ENCODE peak calls at places on chromosomes 16 and 17, in nine cellular contexts. One of them, this sample, is unnamed.
A peak's percentile ranks its signal among the peaks of the same experiment; 100 is the strongest.

GRCh38 chr17:13888043-13888442 is 181.3 kb upstream of the COX10 start:
- DNase-seq in A549: no peak
- DNase-seq in ascending aorta: no peak
- DNase-seq in CD4-positive, alpha-beta T cell: no peak
- DNase-seq in PC-9: no peak
- DNase-seq in fibroblast of lung: peak; percentile 37
- DNase-seq in lower lobe of right lung: no peak
- DNase-seq in AG04450: no peak
- DNase-seq in ovary: no peak
- DNase-seq in this sample: peak; percentile 63

GRCh38 chr16:30183961-30184429 is 593 bp downstream of the CORO1A start:
- DNase-seq in A549: no peak
- DNase-seq in ascending aorta: peak; percentile 69
- DNase-seq in CD4-positive, alpha-beta T cell: peak; percentile 78
- DNase-seq in PC-9: no peak
- DNase-seq in fibroblast of lung: no peak
- DNase-seq in lower lobe of right lung: peak; percentile 63
- DNase-seq in AG04450: no peak
- DNase-seq in ovary: no peak
- DNase-seq in this sample: no peak

GRCh38 chr17:16870253-16871245 is 101.4 kb downstream of the TNFRSF13B start:
- DNase-seq in A549: no peak
- DNase-seq in ascending aorta: peak; percentile 58
- DNase-seq in CD4-positive, alpha-beta T cell: no peak
- DNase-seq in PC-9: no peak
- DNase-seq in fibroblast of lung: no peak
- DNase-seq in lower lobe of right lung: no peak
- DNase-seq in AG04450: no peak
- DNase-seq in ovary: peak; percentile 13
- DNase-seq in this sample: no peak

GRCh38 chr16:23424292-23424958 is 28.6 kb downstream of the COG7 start:
- DNase-seq in A549: peak; percentile 90
- DNase-seq in ascending aorta: peak; percentile 65
- DNase-seq in CD4-positive, alpha-beta T cell: no peak
- DNase-seq in PC-9: no peak
- DNase-seq in fibroblast of lung: peak; percentile 23
- DNase-seq in lower lobe of right lung: peak; percentile 64
- DNase-seq in AG04450: no peak
- DNase-seq in ovary: peak; percentile 50
- DNase-seq in this sample: no peak

GRCh38 chr16:12201216-12201615 is 224.7 kb downstream of the SNX29 start:
- DNase-seq in A549: no peak
- DNase-seq in ascending aorta: no peak
- DNase-seq in CD4-positive, alpha-beta T cell: no peak
- DNase-seq in PC-9: no peak
- DNase-seq in fibroblast of lung: no peak
- DNase-seq in lower lobe of right lung: no peak
- DNase-seq in AG04450: no peak
- DNase-seq in ovary: no peak
- DNase-seq in this sample: no peak

GRCh38 chr17:40021471-40021961 is 6.3 kb downstream of the CSF3 start:
- DNase-seq in A549: peak; percentile 56
- DNase-seq in ascending aorta: no peak
- DNase-seq in CD4-positive, alpha-beta T cell: no peak
- DNase-seq in PC-9: peak; percentile 90
- DNase-seq in fibroblast of lung: peak; percentile 69
- DNase-seq in lower lobe of right lung: no peak
- DNase-seq in AG04450: no peak
- DNase-seq in ovary: peak; percentile 59
- DNase-seq in this sample: no peak

GRCh38 chr16:89890886-89891657 is 17.7 kb downstream of the TCF25 start:
- DNase-seq in A549: no peak
- DNase-seq in ascending aorta: no peak
- DNase-seq in CD4-positive, alpha-beta T cell: no peak
- DNase-seq in PC-9: no peak
- DNase-seq in fibroblast of lung: no peak
- DNase-seq in lower lobe of right lung: no peak
- DNase-seq in AG04450: no peak
- DNase-seq in ovary: peak; percentile 52
- DNase-seq in this sample: peak; percentile 71

GRCh38 chr16:19524356-19524865 is 669 bp downstream of the CCP110 start:
- DNase-seq in A549: no peak
- DNase-seq in ascending aorta: no peak
- DNase-seq in CD4-positive, alpha-beta T cell: no peak
- DNase-seq in PC-9: no peak
- DNase-seq in fibroblast of lung: no peak
- DNase-seq in lower lobe of right lung: no peak
- DNase-seq in AG04450: no peak
- DNase-seq in ovary: no peak
- DNase-seq in this sample: peak; percentile 8

GRCh38 chr16:74999208-74999682 is 421 bp downstream of the ZNRF1 start:
- DNase-seq in A549: no peak
- DNase-seq in ascending aorta: peak; percentile 64
- DNase-seq in CD4-positive, alpha-beta T cell: no peak
- DNase-seq in PC-9: no peak
- DNase-seq in fibroblast of lung: no peak
- DNase-seq in lower lobe of right lung: peak; percentile 54
- DNase-seq in AG04450: no peak
- DNase-seq in ovary: peak; percentile 72
- DNase-seq in this sample: peak; percentile 40

GRCh38 chr17:36740157-36740556 is 138.8 kb downstream of the MRM1 start:
- DNase-seq in A549: no peak
- DNase-seq in ascending aorta: no peak
- DNase-seq in CD4-positive, alpha-beta T cell: no peak
- DNase-seq in PC-9: no peak
- DNase-seq in fibroblast of lung: no peak
- DNase-seq in lower lobe of right lung: no peak
- DNase-seq in AG04450: no peak
- DNase-seq in ovary: no peak
- DNase-seq in this sample: no peak

GRCh38 chr17:15777717-15778116 is 45.6 kb downstream of the TBC1D26 start:
- DNase-seq in A549: no peak
- DNase-seq in ascending aorta: no peak
- DNase-seq in CD4-positive, alpha-beta T cell: no peak
- DNase-seq in PC-9: no peak
- DNase-seq in fibroblast of lung: no peak
- DNase-seq in lower lobe of right lung: no peak
- DNase-seq in AG04450: no peak
- DNase-seq in ovary: no peak
- DNase-seq in this sample: no peak
- H3K9me3 ChIP-seq in A549: peaks cover 38% of the 10 kb centered on the region
- H3K9me3 ChIP-seq in ascending aorta: no peaks in the 10 kb centered on the region
- H3K9me3 ChIP-seq in CD4-positive, alpha-beta T cell: peaks cover 11% of the 10 kb centered on the region
- H3K9me3 ChIP-seq in PC-9: no peaks in the 10 kb centered on the region
- H3K9me3 ChIP-seq in fibroblast of lung: no peaks in the 10 kb centered on the region
- H3K9me3 ChIP-seq in lower lobe of right lung: no peaks in the 10 kb centered on the region
- H3K9me3 ChIP-seq in AG04450: peaks cover 9% of the 10 kb centered on the region
- H3K9me3 ChIP-seq in ovary: no peaks in the 10 kb centered on the region
- H3K9me3 ChIP-seq in this sample: no peaks in the 10 kb centered on the region

GRCh38 chr17:78040561-78041400 is 82.3 kb downstream of the TNRC6C start:
- DNase-seq in A549: peak; percentile 81
- DNase-seq in ascending aorta: peak; percentile 81
- DNase-seq in CD4-positive, alpha-beta T cell: peak; percentile 30
- DNase-seq in PC-9: no peak
- DNase-seq in fibroblast of lung: peak; percentile 65
- DNase-seq in lower lobe of right lung: peak; percentile 76
- DNase-seq in AG04450: no peak
- DNase-seq in ovary: peak; percentile 69
- DNase-seq in this sample: peak; percentile 65
- TF ChIP-seq CTCF in A549: no peak
- TF ChIP-seq CTCF in ascending aorta: no peak
- TF ChIP-seq CTCF in CD4-positive, alpha-beta T cell: no peak
- TF ChIP-seq CTCF in PC-9: no peak
- TF ChIP-seq CTCF in fibroblast of lung: peak; percentile 28
- TF ChIP-seq CTCF in lower lobe of right lung: no peak
- TF ChIP-seq CTCF in AG04450: peak; percentile 17
- TF ChIP-seq CTCF in ovary: no peak
- TF ChIP-seq CTCF in this sample: peak; percentile 11

GRCh38 chr17:53135969-53136368 is 686.8 kb upstream of the KIF2B start:
- DNase-seq in A549: no peak
- DNase-seq in ascending aorta: no peak
- DNase-seq in CD4-positive, alpha-beta T cell: no peak
- DNase-seq in PC-9: no peak
- DNase-seq in fibroblast of lung: no peak
- DNase-seq in lower lobe of right lung: no peak
- DNase-seq in AG04450: no peak
- DNase-seq in ovary: no peak
- DNase-seq in this sample: no peak
- H3K9me3 ChIP-seq in A549: no peaks in the 10 kb centered on the region
- H3K9me3 ChIP-seq in ascending aorta: no peaks in the 10 kb centered on the region
- H3K9me3 ChIP-seq in CD4-positive, alpha-beta T cell: no peaks in the 10 kb centered on the region
- H3K9me3 ChIP-seq in PC-9: no peaks in the 10 kb centered on the region
- H3K9me3 ChIP-seq in fibroblast of lung: no peaks in the 10 kb centered on the region
- H3K9me3 ChIP-seq in lower lobe of right lung: no peaks in the 10 kb centered on the region
- H3K9me3 ChIP-seq in AG04450: no peaks in the 10 kb centered on the region
- H3K9me3 ChIP-seq in ovary: no peaks in the 10 kb centered on the region
- H3K9me3 ChIP-seq in this sample: no peaks in the 10 kb centered on the region

GRCh38 chr17:65340401-65340800 is 203.2 kb downstream of the RGS9 start:
- DNase-seq in A549: no peak
- DNase-seq in ascending aorta: no peak
- DNase-seq in CD4-positive, alpha-beta T cell: no peak
- DNase-seq in PC-9: no peak
- DNase-seq in fibroblast of lung: no peak
- DNase-seq in lower lobe of right lung: no peak
- DNase-seq in AG04450: no peak
- DNase-seq in ovary: no peak
- DNase-seq in this sample: no peak
- TF ChIP-seq CTCF in A549: no peak
- TF ChIP-seq CTCF in ascending aorta: no peak
- TF ChIP-seq CTCF in CD4-positive, alpha-beta T cell: no peak
- TF ChIP-seq CTCF in PC-9: no peak
- TF ChIP-seq CTCF in fibroblast of lung: no peak
- TF ChIP-seq CTCF in lower lobe of right lung: no peak
- TF ChIP-seq CTCF in AG04450: no peak
- TF ChIP-seq CTCF in ovary: no peak
- TF ChIP-seq CTCF in this sample: no peak

This sample was measured in cardiac muscle cell.